ENCODE peak calls at places on chromosomes 2 and 18, in seven cellular contexts. One of them, this sample, is unnamed.

GRCh38 chr18:37368110-37368812 is 197.3 kb downstream of the CELF4 start:
- DNase-seq in fibroblast of lung: no peak
- DNase-seq in osteoblast: peak
- DNase-seq in MM.1S: no peak
- DNase-seq in hepatocyte: no peak
- DNase-seq in GM23248: no peak
- DNase-seq in Karpas-422: no peak
- DNase-seq in this sample: no peak

GRCh38 chr2:120566331-120567035 is 169.2 kb upstream of the GLI2 start:
- DNase-seq in fibroblast of lung: peak
- DNase-seq in osteoblast: peak
- DNase-seq in MM.1S: no peak
- DNase-seq in hepatocyte: no peak
- DNase-seq in GM23248: no peak
- DNase-seq in Karpas-422: no peak
- DNase-seq in this sample: no peak

GRCh38 chr2:101983928-101984327 is 7.8 kb upstream of the IL1R2 start:
- DNase-seq in fibroblast of lung: no peak
- DNase-seq in osteoblast: peak
- DNase-seq in MM.1S: no peak
- DNase-seq in hepatocyte: no peak
- DNase-seq in GM23248: peak
- DNase-seq in Karpas-422: peak
- DNase-seq in this sample: no peak

GRCh38 chr18:77069482-77069881 is 63.1 kb downstream of the MBP start:
- DNase-seq in fibroblast of lung: no peak
- DNase-seq in osteoblast: no peak
- DNase-seq in MM.1S: no peak
- DNase-seq in hepatocyte: no peak
- DNase-seq in GM23248: no peak
- DNase-seq in Karpas-422: no peak
- DNase-seq in this sample: no peak

GRCh38 chr2:189163889-189164288 is 15.7 kb downstream of the COL5A2 start:
- DNase-seq in fibroblast of lung: peak
- DNase-seq in osteoblast: no peak
- DNase-seq in MM.1S: no peak
- DNase-seq in hepatocyte: no peak
- DNase-seq in GM23248: peak
- DNase-seq in Karpas-422: no peak
- DNase-seq in this sample: no peak

GRCh38 chr2:106575955-106576354 is 88.8 kb downstream of the CD8B2 start:
- DNase-seq in fibroblast of lung: peak
- DNase-seq in osteoblast: peak
- DNase-seq in MM.1S: no peak
- DNase-seq in hepatocyte: peak
- DNase-seq in GM23248: peak
- DNase-seq in Karpas-422: no peak
- DNase-seq in this sample: no peak

GRCh38 chr2:202054716-202055115 is 18.3 kb upstream of the KIAA2012 start:
- DNase-seq in fibroblast of lung: no peak
- DNase-seq in osteoblast: no peak
- DNase-seq in MM.1S: no peak
- DNase-seq in hepatocyte: no peak
- DNase-seq in GM23248: no peak
- DNase-seq in Karpas-422: no peak
- DNase-seq in this sample: no peak

GRCh38 chr2:33298233-33298632 is 178.2 kb upstream of the RASGRP3 start:
- DNase-seq in fibroblast of lung: peak
- DNase-seq in osteoblast: peak
- DNase-seq in MM.1S: no peak
- DNase-seq in hepatocyte: no peak
- DNase-seq in GM23248: peak
- DNase-seq in Karpas-422: no peak
- DNase-seq in this sample: no peak

GRCh38 chr2:37205689-37206341 is 9.5 kb downstream of the CEBPZOS start:
- DNase-seq in fibroblast of lung: no peak
- DNase-seq in osteoblast: no peak
- DNase-seq in MM.1S: no peak
- DNase-seq in hepatocyte: no peak
- DNase-seq in GM23248: no peak
- DNase-seq in Karpas-422: no peak
- DNase-seq in this sample: no peak

GRCh38 chr2:34096552-34097171 is 497.6 kb upstream of the FAM98A start:
- DNase-seq in fibroblast of lung: peak
- DNase-seq in osteoblast: no peak
- DNase-seq in MM.1S: peak
- DNase-seq in hepatocyte: peak
- DNase-seq in GM23248: peak
- DNase-seq in Karpas-422: peak
- DNase-seq in this sample: peak

GRCh38 chr18:79332601-79333000 is 63.1 kb upstream of the NFATC1 start:
- DNase-seq in fibroblast of lung: no peak
- DNase-seq in osteoblast: no peak
- DNase-seq in MM.1S: no peak
- DNase-seq in hepatocyte: no peak
- DNase-seq in GM23248: no peak
- DNase-seq in Karpas-422: no peak
- DNase-seq in this sample: no peak

GRCh38 chr2:30371772-30372373 is 75.2 kb upstream of the LCLAT1 start:
- DNase-seq in fibroblast of lung: no peak
- DNase-seq in osteoblast: peak
- DNase-seq in MM.1S: no peak
- DNase-seq in hepatocyte: no peak
- DNase-seq in GM23248: peak
- DNase-seq in Karpas-422: no peak
- DNase-seq in this sample: no peak

GRCh38 chr2:199914372-199914958 is 3.4 kb downstream of the C2orf69 start:
- DNase-seq in fibroblast of lung: no peak
- DNase-seq in osteoblast: no peak
- DNase-seq in MM.1S: no peak
- DNase-seq in hepatocyte: no peak
- DNase-seq in GM23248: no peak
- DNase-seq in Karpas-422: no peak
- DNase-seq in this sample: no peak

GRCh38 chr2:191064590-191064989 is 50.6 kb upstream of the STAT1 start:
- DNase-seq in fibroblast of lung: no peak
- DNase-seq in osteoblast: no peak
- DNase-seq in MM.1S: no peak
- DNase-seq in hepatocyte: no peak
- DNase-seq in GM23248: no peak
- DNase-seq in Karpas-422: no peak
- DNase-seq in this sample: no peak

GRCh38 chr2:44275915-44276279 is 617 bp downstream of the SLC3A1 start:
- DNase-seq in fibroblast of lung: peak
- DNase-seq in osteoblast: peak
- DNase-seq in MM.1S: no peak
- DNase-seq in hepatocyte: peak
- DNase-seq in GM23248: peak
- DNase-seq in Karpas-422: no peak
- DNase-seq in this sample: no peak

GRCh38 chr18:13811993-13812392 is 12.0 kb upstream of the MC5R start:
- DNase-seq in fibroblast of lung: no peak
- DNase-seq in osteoblast: no peak
- DNase-seq in MM.1S: no peak
- DNase-seq in hepatocyte: no peak
- DNase-seq in GM23248: peak
- DNase-seq in Karpas-422: peak
- DNase-seq in this sample: no peak

GRCh38 chr18:34834897-34835296 is 124.8 kb downstream of the DTNA start:
- DNase-seq in fibroblast of lung: peak
- DNase-seq in osteoblast: no peak
- DNase-seq in MM.1S: no peak
- DNase-seq in hepatocyte: no peak
- DNase-seq in GM23248: peak
- DNase-seq in Karpas-422: no peak
- DNase-seq in this sample: no peak

GRCh38 chr2:30664761-30665358 is 142.4 kb downstream of the CAPN13 start:
- DNase-seq in fibroblast of lung: peak
- DNase-seq in osteoblast: peak
- DNase-seq in MM.1S: no peak
- DNase-seq in hepatocyte: peak
- DNase-seq in GM23248: peak
- DNase-seq in Karpas-422: no peak
- DNase-seq in this sample: peak

GRCh38 chr2:108243566-108243965 is 3.8 kb downstream of the SULT1C3 start:
- DNase-seq in fibroblast of lung: no peak
- DNase-seq in osteoblast: no peak
- DNase-seq in MM.1S: no peak
- DNase-seq in hepatocyte: no peak
- DNase-seq in GM23248: peak
- DNase-seq in Karpas-422: no peak
- DNase-seq in this sample: peak

GRCh38 chr2:209209943-209210342 is 213.9 kb upstream of the MAP2 start:
- DNase-seq in fibroblast of lung: no peak
- DNase-seq in osteoblast: no peak
- DNase-seq in MM.1S: no peak
- DNase-seq in hepatocyte: no peak
- DNase-seq in GM23248: no peak
- DNase-seq in Karpas-422: no peak
- DNase-seq in this sample: no peak

GRCh38 chr2:224561234-224562005 is 23.7 kb downstream of the CUL3 start:
- DNase-seq in fibroblast of lung: peak
- DNase-seq in osteoblast: peak
- DNase-seq in MM.1S: no peak
- DNase-seq in hepatocyte: no peak
- DNase-seq in GM23248: peak
- DNase-seq in Karpas-422: peak
- DNase-seq in this sample: no peak

GRCh38 chr18:59779979-59780378 is 82.8 kb upstream of the CCBE1 start:
- DNase-seq in fibroblast of lung: peak
- DNase-seq in osteoblast: peak
- DNase-seq in MM.1S: no peak
- DNase-seq in hepatocyte: peak
- DNase-seq in GM23248: peak
- DNase-seq in Karpas-422: no peak
- DNase-seq in this sample: peak

GRCh38 chr2:130762031-130762909 is 6.9 kb downstream of the AMER3 start:
- DNase-seq in fibroblast of lung: no peak
- DNase-seq in osteoblast: peak
- DNase-seq in MM.1S: no peak
- DNase-seq in hepatocyte: no peak
- DNase-seq in GM23248: no peak
- DNase-seq in Karpas-422: no peak
- DNase-seq in this sample: no peak

GRCh38 chr2:45982096-45982495 is 315.1 kb upstream of the EPAS1 start:
- DNase-seq in fibroblast of lung: no peak
- DNase-seq in osteoblast: no peak
- DNase-seq in MM.1S: no peak
- DNase-seq in hepatocyte: no peak
- DNase-seq in GM23248: no peak
- DNase-seq in Karpas-422: no peak
- DNase-seq in this sample: no peak

GRCh38 chr18:64936671-64937070 is 787.8 kb upstream of the LINC00305 start:
- DNase-seq in fibroblast of lung: no peak
- DNase-seq in osteoblast: no peak
- DNase-seq in MM.1S: no peak
- DNase-seq in hepatocyte: no peak
- DNase-seq in GM23248: no peak
- DNase-seq in Karpas-422: no peak
- DNase-seq in this sample: no peak

GRCh38 chr2:150485871-150486538 is 1.5 kb downstream of the RND3 start:
- DNase-seq in fibroblast of lung: peak
- DNase-seq in osteoblast: peak
- DNase-seq in MM.1S: peak
- DNase-seq in hepatocyte: peak
- DNase-seq in GM23248: peak
- DNase-seq in Karpas-422: no peak
- DNase-seq in this sample: peak
- H2AFZ ChIP-seq in fibroblast of lung: no peak
- H2AFZ ChIP-seq in osteoblast: no peak
- H2AFZ ChIP-seq in MM.1S: peak
- H2AFZ ChIP-seq in hepatocyte: peak
- H2AFZ ChIP-seq in GM23248: no peak
- H2AFZ ChIP-seq in Karpas-422: no peak
- H2AFZ ChIP-seq in this sample: no peak

GRCh38 chr2:167692191-167692590 is 555.2 kb downstream of the STK39 start:
- DNase-seq in fibroblast of lung: no peak
- DNase-seq in osteoblast: no peak
- DNase-seq in MM.1S: no peak
- DNase-seq in hepatocyte: no peak
- DNase-seq in GM23248: no peak
- DNase-seq in Karpas-422: no peak
- DNase-seq in this sample: no peak

GRCh38 chr2:167686691-167687090 is 560.7 kb downstream of the STK39 start:
- DNase-seq in fibroblast of lung: no peak
- DNase-seq in osteoblast: no peak
- DNase-seq in MM.1S: no peak
- DNase-seq in hepatocyte: no peak
- DNase-seq in GM23248: no peak
- DNase-seq in Karpas-422: no peak
- DNase-seq in this sample: no peak

DNA sequence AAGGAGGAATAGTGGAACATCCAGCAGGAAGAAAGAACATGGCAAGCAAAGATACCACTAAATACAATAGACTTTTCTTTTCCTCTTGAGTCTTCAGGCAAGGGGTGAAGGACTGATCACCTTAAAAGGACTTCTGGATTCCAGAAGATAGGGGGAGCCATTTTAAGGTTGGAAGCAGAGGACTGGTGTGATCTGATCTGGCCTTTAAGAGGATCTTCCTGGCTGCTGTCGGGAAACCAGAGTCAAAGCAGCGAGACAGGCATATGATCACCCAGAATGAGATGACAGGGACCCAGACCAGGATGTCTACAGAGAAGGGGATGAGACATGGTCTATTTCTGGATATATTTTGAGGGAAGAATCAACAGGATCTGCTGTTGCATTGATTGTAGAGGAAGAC is 558.0 kb downstream of the STK39 start:
- DNase-seq in fibroblast of lung: no peak
- DNase-seq in osteoblast: no peak
- DNase-seq in MM.1S: no peak
- DNase-seq in hepatocyte: no peak
- DNase-seq in GM23248: no peak
- DNase-seq in Karpas-422: no peak
- DNase-seq in this sample: no peak
- H2AFZ ChIP-seq in fibroblast of lung: no peak
- H2AFZ ChIP-seq in osteoblast: no peak
- H2AFZ ChIP-seq in MM.1S: no peak
- H2AFZ ChIP-seq in hepatocyte: no peak
- H2AFZ ChIP-seq in GM23248: no peak
- H2AFZ ChIP-seq in Karpas-422: no peak
- H2AFZ ChIP-seq in this sample: no peak

DNA sequence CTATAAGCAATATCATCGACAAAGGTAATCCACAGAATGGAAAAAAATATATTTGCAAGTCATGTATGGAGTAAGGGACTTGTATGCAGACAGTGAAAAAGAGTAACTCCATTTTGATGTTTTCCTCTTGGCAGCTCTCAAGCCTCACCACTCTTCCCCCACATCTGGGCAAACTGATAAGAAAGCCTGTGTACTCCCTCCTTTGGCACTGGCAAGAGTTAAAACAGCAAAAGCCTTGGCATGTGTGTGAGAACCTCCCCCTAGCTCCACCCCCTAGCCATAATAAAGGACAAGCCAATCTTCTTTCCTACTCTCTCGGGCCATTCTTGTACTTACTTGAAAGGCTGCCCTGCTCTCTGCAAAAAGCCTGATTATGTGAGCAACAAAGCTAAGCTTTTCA is 335.2 kb downstream of the LRATD1 start:
- DNase-seq in fibroblast of lung: no peak
- DNase-seq in osteoblast: no peak
- DNase-seq in MM.1S: no peak
- DNase-seq in hepatocyte: no peak
- DNase-seq in GM23248: no peak
- DNase-seq in Karpas-422: no peak
- DNase-seq in this sample: no peak
- H2AFZ ChIP-seq in fibroblast of lung: no peak
- H2AFZ ChIP-seq in osteoblast: no peak
- H2AFZ ChIP-seq in MM.1S: no peak
- H2AFZ ChIP-seq in hepatocyte: no peak
- H2AFZ ChIP-seq in GM23248: no peak
- H2AFZ ChIP-seq in Karpas-422: no peak
- H2AFZ ChIP-seq in this sample: no peak

GRCh38 chr2:71832844-71833243 is 314.8 kb downstream of the CYP26B1 start:
- DNase-seq in fibroblast of lung: no peak
- DNase-seq in osteoblast: no peak
- DNase-seq in MM.1S: no peak
- DNase-seq in hepatocyte: no peak
- DNase-seq in GM23248: no peak
- DNase-seq in Karpas-422: no peak
- DNase-seq in this sample: no peak
- H2AFZ ChIP-seq in fibroblast of lung: no peak
- H2AFZ ChIP-seq in osteoblast: no peak
- H2AFZ ChIP-seq in MM.1S: no peak
- H2AFZ ChIP-seq in hepatocyte: no peak
- H2AFZ ChIP-seq in GM23248: no peak
- H2AFZ ChIP-seq in Karpas-422: no peak
- H2AFZ ChIP-seq in this sample: no peak

This sample was measured in PC-9.